ENCODE peak calls at places on chromosome 20, in seven cellular contexts. F, H, O, N, I, U and T are unnamed samples.
A peak's percentile ranks its signal among the peaks of the same experiment; 100 is the strongest.

GRCh38 chr20:21653628-21654027 is 51.8 kb upstream of the PAX1 start:
- DNase-seq in H (no peak), U (no peak), N (no peak), O (no peak), I (no peak), F (no peak), T (no peak)

GRCh38 chr20:9474835-9475413 is 39.5 kb upstream of the LAMP5 start:
- DNase-seq in O (no peak), F (no peak), H (no peak), N (no peak), U (no peak), I (no peak), T (no peak)

GRCh38 chr20:2911200-2911599 is 37.9 kb downstream of the PTPRA start:
- DNase-seq in F (no peak), H (peak; percentile 6), O (no peak), I (no peak), U (no peak), N (no peak), T (no peak)

GRCh38 chr20:38973546-38974120 is 11.5 kb downstream of the DHX35 start:
- DNase-seq in O (peak; percentile 81), N (peak; percentile 48), I (no peak), U (no peak), F (no peak), H (no peak), T (no peak)

GRCh38 chr20:6606651-6607050 is 160.8 kb upstream of the BMP2 start:
- DNase-seq in N (no peak), F (peak; percentile 79), U (no peak), O (no peak), I (no peak), H (no peak), T (no peak)

GRCh38 chr20:48717095-48717958 is 110.5 kb downstream of the PREX1 start:
- DNase-seq in F (peak; percentile 84), H (no peak), I (no peak), O (no peak), U (no peak), N (no peak), T (no peak)

GRCh38 chr20:63697357-63697867 is 960 bp downstream of the TNFRSF6B start:
- DNase-seq in N (no peak), I (no peak), O (peak; percentile 64), U (no peak), H (no peak), F (no peak), T (peak; percentile 60)

GRCh38 chr20:44566018-44566417 is 16.4 kb upstream of the PKIG start:
- DNase-seq in N (no peak), O (no peak), H (no peak), I (no peak), F (no peak), U (no peak), T (no peak)